ENCODE peak calls at places on chromosomes 6 and 20, in nine cellular contexts. P is omental fat pad, S is fibroblast of the aortic adventitia, R is AG10803, Z is lung, V is endothelial cell, T is kidney, F is neural progenitor cell, L is GM23338. E is an unnamed sample.

GRCh38 chr6:10962673-10963072 is 75.8 kb downstream of the SYCP2L start:
- DNase-seq in Z (no peak), V (no peak), L (no peak), R (peak), F (no peak), P (no peak), T (no peak), S (peak), E (no peak)

GRCh38 chr6:109347779-109348178 is 34.5 kb downstream of the CD164 start:
- DNase-seq in Z (no peak), T (no peak), L (no peak), P (no peak), S (no peak), R (no peak), F (no peak), V (no peak), E (no peak)

GRCh38 chr6:90401933-90402830 is 105.5 kb upstream of the BACH2 start:
- DNase-seq in V (no peak), F (no peak), S (no peak), L (no peak), T (peak), Z (no peak), P (no peak), R (no peak), E (no peak)

GRCh38 chr20:49630396-49630951 is 62.5 kb upstream of the PTGIS start:
- DNase-seq in L (no peak), F (no peak), V (no peak), P (no peak), Z (peak), S (no peak), R (no peak), T (no peak), E (no peak)

GRCh38 chr20:18663932-18664331 is 76.1 kb downstream of the DTD1 start:
- DNase-seq in L (no peak), S (peak), V (no peak), F (no peak), Z (no peak), R (peak), P (no peak), T (no peak), E (no peak)

GRCh38 chr20:4074877-4075455 is 59.6 kb upstream of the RNF24 start:
- DNase-seq in T (no peak), V (no peak), F (no peak), L (no peak), R (no peak), S (no peak), P (no peak), Z (no peak), E (no peak)

GRCh38 chr6:2959909-2960719 is 11.3 kb downstream of the SERPINB6 start:
- DNase-seq in R (peak), S (peak), Z (no peak), T (no peak), P (no peak), F (peak), L (peak), V (no peak), E (no peak)

GRCh38 chr6:52352239-52353008 is 9.5 kb upstream of the PAQR8 start:
- DNase-seq in P (no peak), Z (peak), S (peak), F (peak), T (no peak), R (peak), V (no peak), L (peak), E (no peak)

GRCh38 chr6:10529231-10529801 is 8.2 kb downstream of the GCNT2 start:
- DNase-seq in V (no peak), F (no peak), Z (peak), P (no peak), R (no peak), T (no peak), L (no peak), S (no peak), E (no peak)

GRCh38 chr6:53938810-53939209 is 144.0 kb downstream of the LRRC1 start:
- DNase-seq in F (no peak), Z (no peak), L (no peak), T (no peak), R (peak), S (no peak), P (no peak), V (no peak), E (no peak)

GRCh38 chr6:27332692-27333641 is 20.9 kb upstream of the POM121L2 start:
- DNase-seq in S (peak), L (peak), F (peak), P (no peak), Z (no peak), T (no peak), V (peak), R (peak), E (no peak)

DNA sequence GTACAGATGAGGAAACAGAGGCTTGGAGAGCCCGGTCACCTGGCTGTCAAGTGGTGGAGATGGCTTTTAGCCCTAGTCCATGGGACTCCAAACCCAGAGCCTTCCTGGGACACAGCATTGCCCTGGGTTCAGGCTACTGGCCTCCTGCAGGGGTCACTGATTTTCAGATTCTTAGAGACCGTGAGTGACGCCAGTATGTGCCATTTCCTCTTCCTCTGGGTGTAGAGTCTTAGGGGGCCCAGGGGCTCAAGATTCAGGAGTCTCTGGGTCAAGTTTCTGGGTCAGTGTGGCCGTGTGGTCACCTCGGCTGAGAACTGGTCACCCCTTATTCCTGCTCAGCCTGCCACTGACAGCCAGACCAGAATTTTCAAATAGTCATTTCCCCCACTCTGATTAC is 574 bp downstream of the ARHGAP40 start:
- DNase-seq in Z (no peak), L (peak), R (no peak), V (no peak), S (no peak), F (no peak), T (no peak), P (no peak), E (no peak)
- TF ChIP-seq CTCF in Z (no peak), L (no peak), R (no peak), V (no peak), S (no peak), F (no peak), T (no peak), P (no peak), E (no peak)

DNA sequence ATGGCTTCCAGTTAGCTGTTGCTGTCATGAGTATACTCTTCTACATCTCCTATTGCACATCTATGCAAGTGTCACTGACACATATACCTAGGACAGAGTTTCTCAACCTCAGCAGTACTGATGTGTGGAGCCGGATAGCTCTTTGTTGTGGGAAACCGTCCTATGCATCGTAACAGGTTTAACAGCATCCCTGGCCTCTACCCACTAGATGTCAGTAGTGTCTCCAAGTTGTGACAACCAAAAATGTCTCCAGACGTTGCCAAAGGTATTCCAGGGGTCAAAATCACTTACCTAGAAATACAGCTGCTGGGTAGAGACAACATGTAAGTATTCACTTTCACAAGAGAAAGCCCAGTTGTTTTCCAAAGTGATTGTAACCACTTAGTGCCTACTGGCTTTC is 637.6 kb downstream of the RNF144B start:
- DNase-seq in P (no peak), S (peak), R (peak), F (peak), T (no peak), Z (peak), V (peak), L (peak), E (no peak)
- TF ChIP-seq CTCF in P (no peak), S (peak), R (peak), F (peak), T (peak), Z (peak), V (peak), L (peak), E (peak)

GRCh38 chr20:37282558-37282957 is 6.9 kb upstream of the MANBAL start:
- DNase-seq in S (peak), F (peak), P (no peak), Z (no peak), V (peak), T (no peak), L (peak), R (peak), E (peak)
- TF ChIP-seq CTCF in S (peak), F (peak), P (no peak), Z (no peak), V (no peak), T (peak), L (peak), R (peak), E (peak)

DNA sequence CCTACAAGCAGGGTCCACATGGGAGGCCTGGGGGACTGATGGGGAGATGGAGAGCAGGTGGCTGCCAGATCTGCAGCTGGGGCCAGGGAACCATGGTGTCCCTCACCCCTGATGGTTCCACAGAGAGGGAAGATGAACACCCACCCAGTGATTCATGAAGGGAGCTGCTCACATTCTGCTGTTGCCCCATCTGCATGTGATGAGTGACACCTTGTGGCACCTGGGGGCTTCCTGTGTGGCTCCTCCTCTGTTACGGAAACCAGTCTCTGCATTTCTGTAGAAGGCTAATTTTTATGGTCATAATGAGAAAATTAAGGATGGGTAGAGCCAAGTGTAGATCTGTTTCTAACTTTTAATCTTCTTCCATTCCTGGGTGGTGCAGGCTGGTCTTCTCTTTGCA is 217.1 kb downstream of the SMOC2 start:
- DNase-seq in F (no peak), Z (no peak), P (no peak), T (no peak), R (no peak), V (no peak), L (no peak), S (no peak), E (no peak)
- TF ChIP-seq CTCF in F (no peak), Z (no peak), P (no peak), T (peak), R (no peak), V (no peak), L (no peak), S (no peak), E (no peak)

DNA sequence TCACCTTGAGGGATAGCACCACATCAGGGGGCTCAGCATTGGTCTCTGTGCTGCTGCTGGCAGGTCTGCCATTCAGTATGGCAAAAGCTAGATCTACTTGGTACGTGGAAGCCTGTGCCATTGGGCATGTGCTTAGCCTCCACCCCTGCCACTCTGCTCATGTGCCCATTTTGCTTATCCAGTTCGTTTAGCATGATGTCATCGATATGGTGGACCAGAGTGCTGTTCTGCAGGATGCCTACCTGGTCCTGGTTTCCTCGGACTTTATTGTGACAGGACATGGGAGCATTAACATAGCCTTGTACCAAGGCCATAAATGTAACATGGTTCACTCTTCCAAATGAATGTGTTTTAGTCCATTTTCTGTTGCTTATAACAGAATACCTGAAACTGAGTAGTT is 67.4 kb upstream of the BMP6 start:
- DNase-seq in L (no peak), T (no peak), S (no peak), F (no peak), Z (no peak), P (no peak), R (no peak), V (no peak), E (no peak)
- TF ChIP-seq CTCF in L (no peak), T (no peak), S (no peak), F (no peak), Z (no peak), P (no peak), R (no peak), V (no peak), E (no peak)

E was measured in chondrocyte.